ENCODE peak calls at places on chromosomes 12 and 14, in ten cellular contexts. U is ascending aorta; D is AG04450; X is CD4-positive, alpha-beta memory T cell; O is astrocyte of the cerebellum; T is Panc1; K is lung; C is heart right ventricle; G is Peyer's patch; S is cardiac fibroblast. R is an unnamed sample.

GRCh38 chr12:52277486-52278245 is 3.2 kb downstream of the KRT86 start:
- DNase-seq in C (no peak), G (peak; percentile 34), S (no peak), K (no peak), U (peak; percentile 52), X (no peak), O (no peak), T (no peak), D (no peak), R (no peak)

GRCh38 chr14:79405511-79405910 is 805.8 kb downstream of the DIO2 start:
- DNase-seq in X (no peak), T (no peak), U (no peak), C (no peak), S (no peak), D (no peak), K (no peak), G (no peak), O (no peak), R (no peak)

GRCh38 chr14:71396050-71396677 is 488.9 kb downstream of the PCNX1 start:
- DNase-seq in T (no peak), S (no peak), G (no peak), X (no peak), K (no peak), C (no peak), U (no peak), D (no peak), O (no peak), R (no peak)

GRCh38 chr12:131828671-131829350 is 618 bp downstream of the MMP17 start:
- DNase-seq in S (peak; percentile 21), O (no peak), K (no peak), C (no peak), T (no peak), U (no peak), D (no peak), X (no peak), G (no peak), R (no peak)

GRCh38 chr14:102993523-102993922 is 63.8 kb downstream of the CDC42BPB start:
- DNase-seq in U (no peak), S (peak; percentile 76), X (no peak), K (peak; percentile 34), G (peak; percentile 74), C (no peak), O (no peak), T (peak; percentile 46), D (no peak), R (no peak)

GRCh38 chr14:104750658-104751057 is 2.3 kb upstream of the SIVA1 start:
- DNase-seq in T (no peak), G (no peak), C (no peak), X (no peak), S (no peak), K (no peak), O (no peak), D (no peak), U (no peak), R (no peak)

GRCh38 chr12:6981152-6982052 is 10.7 kb downstream of the EMG1 start:
- DNase-seq in D (no peak), S (no peak), U (no peak), O (no peak), G (peak; percentile 70), T (no peak), C (no peak), X (no peak), K (no peak), R (no peak)

GRCh38 chr14:75328575-75328974 is 49.9 kb downstream of the FOS start:
- DNase-seq in X (no peak), S (no peak), C (no peak), K (no peak), O (no peak), T (no peak), U (no peak), G (no peak), D (no peak), R (no peak)

GRCh38 chr12:41348198-41348597 is 160.1 kb downstream of the PDZRN4 start:
- DNase-seq in K (no peak), T (no peak), X (no peak), O (no peak), S (no peak), G (no peak), D (no peak), U (no peak), C (no peak), R (no peak)

GRCh38 chr12:51009038-51009437 is 17.1 kb downstream of the SLC11A2 start:
- DNase-seq in T (no peak), D (no peak), X (peak; percentile 63), S (no peak), C (peak; percentile 47), K (peak; percentile 67), G (peak; percentile 89), O (no peak), U (peak; percentile 84), R (no peak)

GRCh38 chr12:122917508-122918227 is 21.7 kb upstream of the VPS37B start:
- DNase-seq in X (no peak), G (peak; percentile 84), T (no peak), K (peak; percentile 70), C (peak; percentile 53), O (no peak), D (no peak), S (peak; percentile 64), U (peak; percentile 68), R (peak; percentile 28)

GRCh38 chr12:106141003-106141402 is 2.2 kb upstream of the NUAK1 start:
- DNase-seq in D (no peak), G (no peak), X (no peak), K (no peak), T (no peak), C (no peak), S (no peak), O (no peak), U (no peak), R (no peak)

GRCh38 chr12:27869567-27869966 is 89.5 kb upstream of the MANSC4 start:
- DNase-seq in C (peak; percentile 48), U (no peak), K (no peak), D (no peak), T (no peak), G (no peak), X (no peak), O (no peak), S (no peak), R (no peak)

GRCh38 chr12:9214536-9214935 is 6.3 kb upstream of the PZP start:
- DNase-seq in O (no peak), S (no peak), X (no peak), K (no peak), D (no peak), U (no peak), T (no peak), G (no peak), C (no peak), R (no peak)

GRCh38 chr12:108691995-108692808 is 39.1 kb downstream of the CORO1C start:
- DNase-seq in C (peak; percentile 24), G (no peak), S (peak; percentile 35), T (no peak), K (peak; percentile 67), U (no peak), X (no peak), O (no peak), D (no peak), R (no peak)
- H3K4me3 ChIP-seq in C (no peak overlapping the region), G (peak overlapping the region; percentile 23), S (no peak overlapping the region), T (peak overlapping the region; percentile 1), K (no peak overlapping the region), U (peak overlapping the region; percentile 50), X (no peak overlapping the region), O (no peak overlapping the region), D (peak overlapping the region; percentile 14), R (no peak overlapping the region)

GRCh38 chr12:32265461-32265860 is 133.9 kb upstream of the FGD4 start:
- DNase-seq in D (no peak), U (no peak), X (no peak), G (no peak), S (no peak), C (no peak), T (no peak), K (no peak), O (no peak), R (no peak)
- H3K4me3 ChIP-seq in D (no peak overlapping the region), U (no peak overlapping the region), X (no peak overlapping the region), G (no peak overlapping the region), S (no peak overlapping the region), C (no peak overlapping the region), T (no peak overlapping the region), K (no peak overlapping the region), O (no peak overlapping the region), R (no peak overlapping the region)

DNA sequence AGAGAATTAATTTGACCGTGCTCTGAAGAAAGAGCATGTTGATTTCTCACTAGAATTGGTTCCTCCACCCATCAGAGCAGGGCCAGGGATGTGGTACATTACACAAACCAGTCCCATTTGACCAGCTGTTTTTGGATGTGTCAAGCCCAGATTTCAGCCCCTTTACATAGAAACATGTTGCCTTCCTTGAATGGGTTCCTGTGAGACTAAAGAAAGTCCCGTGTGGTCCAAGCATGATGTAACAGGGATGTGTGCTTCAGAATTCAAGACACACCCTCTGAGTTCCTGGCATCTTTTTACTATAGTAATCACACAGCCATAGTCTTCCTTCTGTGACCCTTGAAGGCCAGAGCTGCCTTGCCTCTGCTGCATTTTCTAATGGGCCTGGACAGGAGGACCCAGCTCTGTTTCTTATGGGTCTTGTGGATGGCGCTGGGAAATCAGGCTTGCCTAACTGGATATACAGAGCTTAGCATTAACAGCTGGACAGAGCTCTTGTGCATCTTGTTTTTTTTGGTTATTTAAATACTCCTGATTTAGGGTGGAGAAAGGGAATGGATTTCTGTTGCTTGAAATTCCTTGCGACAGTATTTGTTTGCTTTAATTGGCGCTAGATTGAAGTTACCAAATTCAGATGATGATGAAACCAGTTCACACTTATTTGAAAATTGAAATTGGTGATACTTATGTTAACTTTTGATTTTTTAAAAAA is 341.0 kb downstream of the ZFP36L1 start:
- DNase-seq in S (peak; percentile 81), O (no peak), X (no peak), D (no peak), U (peak; percentile 69), G (peak; percentile 47), K (no peak), T (no peak), C (no peak), R (no peak)
- H3K4me3 ChIP-seq in S (no peak overlapping the region), O (no peak overlapping the region), X (no peak overlapping the region), D (no peak overlapping the region), U (no peak overlapping the region), G (no peak overlapping the region), K (no peak overlapping the region), T (no peak overlapping the region), C (no peak overlapping the region), R (no peak overlapping the region)

DNA sequence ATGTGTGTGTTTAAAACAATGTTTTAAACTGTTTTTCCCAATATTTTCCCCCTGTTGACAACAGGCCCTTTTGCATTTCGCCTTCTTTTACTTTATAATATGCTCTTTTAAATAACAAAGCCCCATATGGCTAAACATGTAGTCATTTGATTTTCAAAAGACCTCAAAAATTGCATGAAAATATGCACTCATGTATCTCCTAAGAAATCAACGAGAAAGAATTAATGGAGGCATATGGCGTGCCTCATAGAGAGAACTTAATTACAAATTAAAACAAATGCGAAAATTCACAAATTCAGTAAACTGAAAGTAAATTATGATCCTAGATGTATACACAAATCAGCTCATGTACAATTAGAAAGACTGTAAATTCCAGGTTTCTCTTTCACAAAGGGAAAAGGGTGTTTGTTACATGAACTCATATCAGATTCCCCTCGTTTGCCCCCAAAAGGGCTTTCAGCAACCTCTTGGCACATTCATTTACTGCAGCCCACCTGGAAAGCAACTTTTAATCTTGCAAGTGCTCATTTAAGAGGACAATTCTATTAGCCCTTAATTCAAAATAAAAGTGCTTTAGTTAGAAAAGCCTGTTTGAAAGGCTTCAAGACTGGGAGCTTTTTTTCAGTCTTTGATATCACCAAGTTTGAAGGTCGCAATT is 202.7 kb upstream of the FOXN3 start:
- DNase-seq in G (no peak), C (no peak), T (no peak), S (no peak), O (no peak), X (no peak), D (no peak), K (no peak), U (no peak), R (no peak)
- H3K4me3 ChIP-seq in G (peak overlapping the region; percentile 71), C (no peak overlapping the region), T (peak overlapping the region; percentile 42), S (no peak overlapping the region), O (peak overlapping the region; percentile 58), X (peak overlapping the region; percentile 49), D (peak overlapping the region; percentile 59), K (no peak overlapping the region), U (peak overlapping the region; percentile 87), R (peak overlapping the region; percentile 74)